ENCODE peak calls at places on chromosomes 7 and 10, in eight cellular contexts. A is GM13977; B is left kidney; X is BJ; P is GM12865; G is T-helper 9 cell; O is stimulated activated CD8-positive, alpha-beta memory T cell treated with anti-CD3 and anti-CD28 coated beads, Interleukin-15, amount 100 ng/mL, for 24 hours; Z is HS-27A. E is an unnamed sample.

GRCh38 chr10:44960482-44961230 is 1.1 kb downstream of the RASSF4 start:
- DNase-seq in X (no peak), P (no peak), G (no peak), Z (no peak), O (no peak), A (peak; percentile 10), B (peak; percentile 79), E (no peak)

GRCh38 chr10:49497358-49497757 is 41.6 kb downstream of the ERCC6 start:
- DNase-seq in P (no peak), G (no peak), X (no peak), A (no peak), O (no peak), B (no peak), Z (no peak), E (no peak)

GRCh38 chr7:48139461-48139860 is 31.8 kb upstream of the ABCA13 start:
- DNase-seq in A (no peak), Z (no peak), P (no peak), X (no peak), O (no peak), B (no peak), G (no peak), E (no peak)

GRCh38 chr10:87683356-87683755 is 23.7 kb downstream of the PAPSS2 start:
- DNase-seq in O (no peak), P (no peak), X (no peak), G (no peak), Z (no peak), B (no peak), A (no peak), E (no peak)

GRCh38 chr10:104328916-104329710 is 9.2 kb downstream of the ITPRIP start:
- DNase-seq in G (peak; percentile 49), O (no peak), P (peak; percentile 38), Z (peak; percentile 59), B (peak; percentile 89), A (no peak), X (peak; percentile 77), E (peak; percentile 96)

GRCh38 chr7:6649241-6649961 is 12.3 kb downstream of the ZNF316 start:
- DNase-seq in O (no peak), G (no peak), P (no peak), Z (no peak), B (no peak), X (no peak), A (no peak), E (no peak)

GRCh38 chr10:73229567-73229966 is 17.5 kb downstream of the DNAJC9 start:
- DNase-seq in P (no peak), G (no peak), Z (no peak), O (no peak), X (no peak), B (no peak), A (no peak), E (no peak)

GRCh38 chr10:91049961-91050360 is 129.1 kb upstream of the ANKRD1 start:
- DNase-seq in G (no peak), B (peak; percentile 26), A (no peak), Z (no peak), O (no peak), X (no peak), P (no peak), E (no peak)

GRCh38 chr7:76403780-76404494 is 5.6 kb downstream of the SSC4D start:
- DNase-seq in G (no peak), Z (no peak), O (no peak), X (no peak), B (no peak), A (no peak), P (no peak), E (no peak)

GRCh38 chr10:48996-49395 is at the start of gene TUBB8:
- DNase-seq in G (no peak), Z (no peak), X (no peak), O (no peak), P (no peak), B (peak; percentile 15), A (no peak), E (no peak)

GRCh38 chr7:99173787-99174186 is 29.9 kb upstream of the SMURF1 start:
- DNase-seq in A (no peak), B (no peak), X (no peak), P (no peak), G (no peak), Z (no peak), O (no peak), E (no peak)

GRCh38 chr7:77428777-77429231 is 12.7 kb upstream of the GSAP start:
- DNase-seq in X (no peak), B (no peak), Z (no peak), P (no peak), G (no peak), A (no peak), O (no peak), E (no peak)

GRCh38 chr7:37287093-37287492 is 161.6 kb downstream of the ELMO1 start:
- DNase-seq in P (peak; percentile 44), B (peak; percentile 24), A (no peak), G (no peak), X (no peak), O (no peak), Z (no peak), E (no peak)

GRCh38 chr10:73494877-73495225 is 973 bp downstream of the PPP3CB start:
- DNase-seq in A (no peak), X (no peak), B (no peak), P (no peak), G (no peak), Z (no peak), O (no peak), E (no peak)

GRCh38 chr10:80684217-80684616 is 146.5 kb downstream of the SH2D4B start:
- DNase-seq in P (peak; percentile 51), A (peak; percentile 36), Z (no peak), G (no peak), O (no peak), X (no peak), B (peak; percentile 65), E (peak; percentile 11)

GRCh38 chr7:50125766-50126165 is 32.7 kb upstream of the ZPBP start:
- DNase-seq in B (no peak), Z (no peak), G (no peak), P (no peak), X (no peak), A (no peak), O (no peak), E (no peak)

GRCh38 chr10:28470873-28471704 is 61.8 kb upstream of the WAC start:
- DNase-seq in X (no peak), P (no peak), A (no peak), Z (no peak), B (no peak), O (no peak), G (no peak), E (no peak)

GRCh38 chr10:7565871-7566270 is 100.9 kb downstream of the ITIH5 start:
- DNase-seq in Z (no peak), P (no peak), G (no peak), X (no peak), O (no peak), A (no peak), B (no peak), E (no peak)

GRCh38 chr10:122980209-122981065 is at the start of gene PSTK:
- DNase-seq in B (peak; percentile 96), Z (peak; percentile 48), G (peak; percentile 82), A (peak; percentile 97), X (peak; percentile 44), O (peak; percentile 70), P (peak; percentile 96), E (peak; percentile 67)

GRCh38 chr7:12951397-12951801 is 264.0 kb downstream of the ARL4A start:
- DNase-seq in X (peak; percentile 5), O (no peak), B (no peak), P (no peak), A (no peak), Z (peak; percentile 43), G (no peak), E (peak; percentile 70)

GRCh38 chr10:45421231-45422097 is 47.4 kb downstream of the ALOX5 start:
- DNase-seq in X (no peak), B (no peak), P (peak; percentile 70), O (no peak), A (peak; percentile 30), Z (no peak), G (no peak), E (no peak)

GRCh38 chr10:105656880-105657279 is 1015.8 kb downstream of the SORCS3 start:
- DNase-seq in A (no peak), X (no peak), Z (no peak), B (peak; percentile 4), O (no peak), G (no peak), P (no peak), E (no peak)

GRCh38 chr7:4164556-4164955 is 517.5 kb upstream of the FOXK1 start:
- DNase-seq in Z (no peak), X (no peak), P (no peak), O (no peak), B (no peak), G (no peak), A (no peak), E (no peak)

GRCh38 chr7:111564078-111564477 is 1.8 kb upstream of the IMMP2L start:
- DNase-seq in O (no peak), Z (no peak), P (no peak), B (no peak), X (no peak), G (no peak), A (no peak), E (no peak)

GRCh38 chr10:111323567-111323966 is 246.7 kb downstream of the ADRA2A start:
- DNase-seq in A (no peak), O (no peak), B (peak; percentile 7), X (no peak), Z (no peak), G (no peak), P (no peak), E (peak; percentile 3)

GRCh38 chr7:108299251-108300014 is 156.8 kb downstream of the NRCAM start:
- DNase-seq in P (no peak), A (no peak), X (peak; percentile 2), G (no peak), O (no peak), B (peak; percentile 13), Z (no peak), E (peak; percentile 25)

GRCh38 chr7:55365103-55365679 is at the start of gene LANCL2:
- DNase-seq in X (no peak), G (peak; percentile 47), O (no peak), A (no peak), B (peak; percentile 92), P (no peak), Z (no peak), E (no peak)

GRCh38 chr7:26593405-26593804 is 271.0 kb downstream of the SKAP2 start:
- DNase-seq in Z (no peak), X (no peak), O (no peak), G (no peak), P (no peak), B (peak; percentile 17), A (no peak), E (no peak)

GRCh38 chr10:109823196-109823595 is 100.1 kb downstream of the XPNPEP1 start:
- DNase-seq in P (no peak), B (no peak), G (no peak), X (no peak), A (no peak), Z (no peak), O (no peak), E (peak; percentile 2)

GRCh38 chr7:130959743-130960207 is 225.8 kb upstream of the KLF14 start:
- DNase-seq in O (no peak), X (no peak), A (no peak), G (no peak), Z (peak; percentile 78), B (no peak), P (peak; percentile 74), E (peak; percentile 70)

GRCh38 chr7:82729172-82730030 is 285.8 kb upstream of the CACNA2D1 start:
- DNase-seq in B (peak; percentile 61), Z (no peak), P (peak; percentile 29), X (no peak), G (no peak), A (peak; percentile 33), O (no peak), E (no peak)